ENCODE peak calls at places on chromosomes 13 and 19, in seven cellular contexts. One of them, this sample, is unnamed.

GRCh38 chr13:33057019-33057785 is 41.0 kb downstream of the KL start:
- DNase-seq in tibial artery: no peak
- DNase-seq in mammary epithelial cell: peak; percentile 2
- DNase-seq in PC-3: peak; percentile 47
- DNase-seq in left lung: no peak
- DNase-seq in ovary: no peak
- DNase-seq in fibroblast of lung: no peak
- DNase-seq in this sample: peak; percentile 29

GRCh38 chr19:33622505-33622808 is 704 bp downstream of the CHST8 start:
- DNase-seq in tibial artery: no peak
- DNase-seq in mammary epithelial cell: peak; percentile 25
- DNase-seq in PC-3: no peak
- DNase-seq in left lung: no peak
- DNase-seq in ovary: no peak
- DNase-seq in fibroblast of lung: no peak
- DNase-seq in this sample: peak; percentile 45

GRCh38 chr13:98033277-98034247 is 80.1 kb downstream of the IPO5 start:
- DNase-seq in tibial artery: no peak
- DNase-seq in mammary epithelial cell: peak; percentile 33
- DNase-seq in PC-3: peak; percentile 43
- DNase-seq in left lung: no peak
- DNase-seq in ovary: peak; percentile 11
- DNase-seq in fibroblast of lung: peak; percentile 61
- DNase-seq in this sample: peak; percentile 69

GRCh38 chr13:111337206-111337605 is 16.8 kb downstream of the TEX29 start:
- DNase-seq in tibial artery: no peak
- DNase-seq in mammary epithelial cell: peak; percentile 70
- DNase-seq in PC-3: peak; percentile 41
- DNase-seq in left lung: no peak
- DNase-seq in ovary: no peak
- DNase-seq in fibroblast of lung: peak; percentile 95
- DNase-seq in this sample: peak; percentile 75

GRCh38 chr13:100673831-100674362 is 698 bp downstream of the TMTC4 start:
- DNase-seq in tibial artery: peak; percentile 73
- DNase-seq in mammary epithelial cell: peak; percentile 69
- DNase-seq in PC-3: peak; percentile 70
- DNase-seq in left lung: no peak
- DNase-seq in ovary: peak; percentile 61
- DNase-seq in fibroblast of lung: peak; percentile 88
- DNase-seq in this sample: no peak

GRCh38 chr13:79918620-79919019 is 422.3 kb downstream of the SPRY2 start:
- DNase-seq in tibial artery: no peak
- DNase-seq in mammary epithelial cell: no peak
- DNase-seq in PC-3: no peak
- DNase-seq in left lung: no peak
- DNase-seq in ovary: no peak
- DNase-seq in fibroblast of lung: no peak
- DNase-seq in this sample: no peak

GRCh38 chr13:97967948-97968347 is 14.5 kb downstream of the IPO5 start:
- DNase-seq in tibial artery: no peak
- DNase-seq in mammary epithelial cell: no peak
- DNase-seq in PC-3: no peak
- DNase-seq in left lung: no peak
- DNase-seq in ovary: peak; percentile 42
- DNase-seq in fibroblast of lung: no peak
- DNase-seq in this sample: no peak

GRCh38 chr13:82772802-82773201 is 1109.5 kb downstream of the SLITRK1 start:
- DNase-seq in tibial artery: no peak
- DNase-seq in mammary epithelial cell: peak; percentile 9
- DNase-seq in PC-3: peak; percentile 48
- DNase-seq in left lung: no peak
- DNase-seq in ovary: no peak
- DNase-seq in fibroblast of lung: peak; percentile 87
- DNase-seq in this sample: no peak

GRCh38 chr13:48559638-48560320 is 26.9 kb upstream of the RCBTB2 start:
- DNase-seq in tibial artery: no peak
- DNase-seq in mammary epithelial cell: peak; percentile 84
- DNase-seq in PC-3: peak; percentile 75
- DNase-seq in left lung: no peak
- DNase-seq in ovary: no peak
- DNase-seq in fibroblast of lung: peak; percentile 60
- DNase-seq in this sample: peak; percentile 41

GRCh38 chr13:30551194-30551593 is 66.5 kb upstream of the USPL1 start:
- DNase-seq in tibial artery: no peak
- DNase-seq in mammary epithelial cell: peak; percentile 24
- DNase-seq in PC-3: peak; percentile 58
- DNase-seq in left lung: no peak
- DNase-seq in ovary: no peak
- DNase-seq in fibroblast of lung: peak; percentile 47
- DNase-seq in this sample: peak; percentile 25

DNA sequence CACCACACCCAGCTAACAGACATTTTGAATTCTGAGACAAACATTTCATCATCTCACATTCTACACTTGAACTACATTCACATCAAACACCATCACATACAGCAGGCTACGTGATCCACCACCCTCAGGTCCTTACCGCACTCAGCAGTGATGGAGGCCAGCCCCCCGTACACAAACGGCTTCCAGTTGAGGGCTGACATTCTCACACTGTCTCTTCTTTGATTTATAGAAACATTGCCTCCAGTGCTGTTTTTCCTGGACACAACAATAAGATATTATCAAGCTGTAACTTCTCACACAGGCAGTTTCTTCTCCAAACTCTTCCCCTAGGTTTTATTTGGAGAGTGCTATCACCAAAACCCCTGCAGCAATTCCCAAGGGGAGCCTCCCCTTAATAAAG is 6.9 kb downstream of the SLC25A30 start:
- DNase-seq in tibial artery: no peak
- DNase-seq in mammary epithelial cell: no peak
- DNase-seq in PC-3: no peak
- DNase-seq in left lung: no peak
- DNase-seq in ovary: no peak
- DNase-seq in fibroblast of lung: no peak
- DNase-seq in this sample: no peak
- H3K27ac ChIP-seq in tibial artery: no peak overlapping the region
- H3K27ac ChIP-seq in mammary epithelial cell: no peak overlapping the region
- H3K27ac ChIP-seq in PC-3: no peak overlapping the region
- H3K27ac ChIP-seq in left lung: no peak overlapping the region
- H3K27ac ChIP-seq in ovary: no peak overlapping the region
- H3K27ac ChIP-seq in fibroblast of lung: no peak overlapping the region
- H3K27ac ChIP-seq in this sample: peak overlapping the region; percentile 28

GRCh38 chr19:55958356-55958755 is 10.7 kb downstream of the NLRP8 start:
- DNase-seq in tibial artery: no peak
- DNase-seq in mammary epithelial cell: no peak
- DNase-seq in PC-3: peak; percentile 96
- DNase-seq in left lung: no peak
- DNase-seq in ovary: no peak
- DNase-seq in fibroblast of lung: no peak
- DNase-seq in this sample: no peak

GRCh38 chr19:55962186-55962585 is 14.6 kb downstream of the NLRP8 start:
- DNase-seq in tibial artery: no peak
- DNase-seq in mammary epithelial cell: no peak
- DNase-seq in PC-3: peak; percentile 72
- DNase-seq in left lung: no peak
- DNase-seq in ovary: no peak
- DNase-seq in fibroblast of lung: no peak
- DNase-seq in this sample: no peak

GRCh38 chr19:55959996-55960675 is 12.5 kb downstream of the NLRP8 start:
- DNase-seq in tibial artery: no peak
- DNase-seq in mammary epithelial cell: no peak
- DNase-seq in PC-3: no peak
- DNase-seq in left lung: no peak
- DNase-seq in ovary: no peak
- DNase-seq in fibroblast of lung: no peak
- DNase-seq in this sample: no peak

GRCh38 chr19:55956431-55956830 is 8.8 kb downstream of the NLRP8 start:
- DNase-seq in tibial artery: no peak
- DNase-seq in mammary epithelial cell: no peak
- DNase-seq in PC-3: peak; percentile 60
- DNase-seq in left lung: no peak
- DNase-seq in ovary: no peak
- DNase-seq in fibroblast of lung: no peak
- DNase-seq in this sample: no peak
- TF ChIP-seq CTCF in tibial artery: no peak
- TF ChIP-seq CTCF in mammary epithelial cell: no peak
- TF ChIP-seq CTCF in PC-3: no peak
- TF ChIP-seq CTCF in left lung: no peak
- TF ChIP-seq CTCF in ovary: no peak
- TF ChIP-seq CTCF in fibroblast of lung: no peak
- TF ChIP-seq CTCF in this sample: no peak

DNA sequence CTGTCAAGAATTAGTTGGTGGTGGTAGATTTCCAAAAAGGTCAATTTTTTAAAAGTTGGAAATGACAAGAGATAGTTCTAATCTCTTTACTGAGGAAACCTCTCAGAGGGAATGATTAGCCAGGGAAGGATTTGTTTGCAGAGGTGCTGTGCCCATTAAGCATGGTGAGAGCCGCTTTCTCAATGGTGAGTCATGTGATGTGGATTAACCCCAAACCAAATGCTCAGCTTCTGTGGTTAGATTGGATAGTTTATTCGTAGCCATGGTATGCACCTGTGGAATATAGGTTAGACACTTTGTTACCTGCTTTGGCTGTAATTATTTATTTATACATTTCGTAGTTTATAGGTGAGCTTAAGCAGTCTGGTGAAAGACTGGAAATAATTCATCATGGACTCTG is 7.1 kb downstream of the HNRNPM start:
- DNase-seq in tibial artery: no peak
- DNase-seq in mammary epithelial cell: peak; percentile 88
- DNase-seq in PC-3: peak; percentile 96
- DNase-seq in left lung: no peak
- DNase-seq in ovary: no peak
- DNase-seq in fibroblast of lung: peak; percentile 48
- DNase-seq in this sample: peak; percentile 36
- H3K4me1 ChIP-seq in tibial artery: no peaks in the 10 kb centered on the region
- H3K4me1 ChIP-seq in mammary epithelial cell: peaks cover 24% of the 10 kb centered on the region
- H3K4me1 ChIP-seq in PC-3: peaks cover 58% of the 10 kb centered on the region
- H3K4me1 ChIP-seq in left lung: peaks cover 95% of the 10 kb centered on the region
- H3K4me1 ChIP-seq in ovary: peaks cover 24% of the 10 kb centered on the region
- H3K4me1 ChIP-seq in fibroblast of lung: peaks cover 11% of the 10 kb centered on the region
- H3K4me1 ChIP-seq in this sample: peaks cover 21% of the 10 kb centered on the region

DNA sequence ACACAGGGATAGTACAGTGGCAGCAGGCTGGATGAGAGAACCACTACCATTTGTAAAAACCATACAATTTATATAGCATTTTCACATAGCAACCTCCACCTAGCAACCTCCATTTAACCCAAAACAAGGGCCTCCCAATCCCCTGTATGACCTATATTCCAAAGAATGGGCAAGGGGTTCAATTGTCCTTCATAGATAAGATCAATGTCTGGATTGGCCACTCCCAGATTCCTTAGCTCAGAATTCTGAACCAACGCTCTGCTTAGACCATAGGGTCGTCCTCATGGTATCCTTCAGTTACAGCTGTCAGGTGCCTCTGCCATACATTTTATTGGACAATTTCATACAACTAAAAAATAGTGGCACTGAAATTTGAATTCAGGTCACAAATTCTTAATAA is 166.2 kb downstream of the KCTD12 start:
- DNase-seq in tibial artery: no peak
- DNase-seq in mammary epithelial cell: no peak
- DNase-seq in PC-3: no peak
- DNase-seq in left lung: no peak
- DNase-seq in ovary: no peak
- DNase-seq in fibroblast of lung: no peak
- DNase-seq in this sample: no peak
- H3K27ac ChIP-seq in tibial artery: no peak overlapping the region
- H3K27ac ChIP-seq in mammary epithelial cell: no peak overlapping the region
- H3K27ac ChIP-seq in PC-3: no peak overlapping the region
- H3K27ac ChIP-seq in left lung: no peak overlapping the region
- H3K27ac ChIP-seq in ovary: no peak overlapping the region
- H3K27ac ChIP-seq in fibroblast of lung: no peak overlapping the region
- H3K27ac ChIP-seq in this sample: no peak overlapping the region

GRCh38 chr19:42919757-42920079 is 2.0 kb upstream of the PSG6 start:
- DNase-seq in tibial artery: no peak
- DNase-seq in mammary epithelial cell: no peak
- DNase-seq in PC-3: no peak
- DNase-seq in left lung: no peak
- DNase-seq in ovary: no peak
- DNase-seq in fibroblast of lung: no peak
- DNase-seq in this sample: no peak
- TF ChIP-seq CTCF in tibial artery: no peak
- TF ChIP-seq CTCF in mammary epithelial cell: no peak
- TF ChIP-seq CTCF in PC-3: no peak
- TF ChIP-seq CTCF in left lung: no peak
- TF ChIP-seq CTCF in ovary: no peak
- TF ChIP-seq CTCF in fibroblast of lung: no peak
- TF ChIP-seq CTCF in this sample: no peak

GRCh38 chr19:14676762-14677161 is 2.1 kb upstream of the ADGRE3 start:
- DNase-seq in tibial artery: no peak
- DNase-seq in mammary epithelial cell: no peak
- DNase-seq in PC-3: no peak
- DNase-seq in left lung: no peak
- DNase-seq in ovary: no peak
- DNase-seq in fibroblast of lung: no peak
- DNase-seq in this sample: no peak
- H3K4me1 ChIP-seq in tibial artery: no peaks in the 10 kb centered on the region
- H3K4me1 ChIP-seq in mammary epithelial cell: no peaks in the 10 kb centered on the region
- H3K4me1 ChIP-seq in PC-3: no peaks in the 10 kb centered on the region
- H3K4me1 ChIP-seq in left lung: peaks cover 43% of the 10 kb centered on the region
- H3K4me1 ChIP-seq in ovary: no peaks in the 10 kb centered on the region
- H3K4me1 ChIP-seq in fibroblast of lung: no peaks in the 10 kb centered on the region
- H3K4me1 ChIP-seq in this sample: no peaks in the 10 kb centered on the region

GRCh38 chr13:112885782-112886268 is 83.2 kb upstream of the MCF2L start:
- DNase-seq in tibial artery: peak; percentile 86
- DNase-seq in mammary epithelial cell: peak; percentile 84
- DNase-seq in PC-3: peak; percentile 83
- DNase-seq in left lung: peak; percentile 88
- DNase-seq in ovary: peak; percentile 70
- DNase-seq in fibroblast of lung: peak; percentile 87
- DNase-seq in this sample: peak; percentile 94
- H3K27ac ChIP-seq in tibial artery: no peak overlapping the region
- H3K27ac ChIP-seq in mammary epithelial cell: no peak overlapping the region
- H3K27ac ChIP-seq in PC-3: no peak overlapping the region
- H3K27ac ChIP-seq in left lung: no peak overlapping the region
- H3K27ac ChIP-seq in ovary: no peak overlapping the region
- H3K27ac ChIP-seq in fibroblast of lung: no peak overlapping the region
- H3K27ac ChIP-seq in this sample: peak overlapping the region; percentile 87

This sample was measured in cardiac muscle cell.